ENCODE peak calls at places on chromosomes 3 and 15, in seven cellular contexts. J is body of pancreas, U is gastrocnemius medialis, G is heart left ventricle, V is HCT116, W is IMR-90, H is tibial nerve. I is an unnamed sample.
A peak's percentile ranks its signal among the peaks of the same experiment; 100 is the strongest.

GRCh38 chr15:77836901-77837648 is 204.4 kb upstream of the LINGO1 start:
- DNase-seq in J (no peak), H (no peak), G (no peak), W (no peak), U (no peak), V (no peak), I (no peak)

GRCh38 chr3:96931491-96931890 is 117.1 kb downstream of the EPHA6 start:
- DNase-seq in G (no peak), W (no peak), U (no peak), H (no peak), J (no peak), V (no peak), I (no peak)

GRCh38 chr3:158768361-158768787 is 33.5 kb upstream of the MFSD1 start:
- DNase-seq in U (peak; percentile 26), W (peak; percentile 78), G (peak; percentile 73), J (peak; percentile 42), V (no peak), H (peak; percentile 68), I (no peak)

GRCh38 chr3:51581529-51581928 is 43.0 kb downstream of the RAD54L2 start:
- DNase-seq in V (no peak), U (no peak), J (no peak), W (peak; percentile 48), H (no peak), G (no peak), I (no peak)

GRCh38 chr3:129558772-129559564 is 16.0 kb downstream of the H1-8 start:
- DNase-seq in G (no peak), V (no peak), J (no peak), H (no peak), W (peak; percentile 74), U (no peak), I (no peak)

GRCh38 chr3:13841141-13841540 is 38.7 kb downstream of the WNT7A start:
- DNase-seq in G (no peak), W (no peak), H (no peak), J (no peak), V (no peak), U (no peak), I (no peak)

GRCh38 chr3:182726258-182727142 is 66.8 kb upstream of the ATP11B start:
- DNase-seq in V (no peak), G (no peak), J (no peak), U (no peak), H (no peak), W (no peak), I (no peak)

GRCh38 chr3:124298951-124299350 is 307.0 kb upstream of the ROPN1 start:
- DNase-seq in W (no peak), G (no peak), U (no peak), H (no peak), V (no peak), J (no peak), I (no peak)

GRCh38 chr3:73228425-73228824 is 167.0 kb downstream of the EBLN2 start:
- DNase-seq in W (no peak), V (no peak), J (no peak), G (no peak), U (no peak), H (no peak), I (no peak)

GRCh38 chr3:156214676-156215075 is 94.3 kb downstream of the KCNAB1 start:
- DNase-seq in U (no peak), J (no peak), V (no peak), G (no peak), H (no peak), W (no peak), I (no peak)

GRCh38 chr3:107265526-107265925 is 111.7 kb upstream of the CCDC54 start:
- DNase-seq in W (no peak), U (no peak), V (no peak), H (no peak), G (no peak), J (no peak), I (no peak)

GRCh38 chr3:52688266-52688665 is 2.4 kb downstream of the GNL3 start:
- DNase-seq in H (no peak), U (no peak), W (no peak), J (no peak), G (no peak), V (no peak), I (no peak)

GRCh38 chr3:47266709-47267489 is 15.7 kb downstream of the KIF9 start:
- DNase-seq in U (peak; percentile 67), W (peak; percentile 96), V (peak; percentile 57), G (peak; percentile 96), H (peak; percentile 87), J (peak; percentile 69), I (peak; percentile 75)

GRCh38 chr15:44435893-44436667 is 8.7 kb downstream of the CTDSPL2 start:
- DNase-seq in G (no peak), H (no peak), J (no peak), W (peak; percentile 43), U (no peak), V (no peak), I (no peak)

GRCh38 chr3:127986803-127987202 is 65.4 kb upstream of the SEC61A1 start:
- DNase-seq in H (no peak), W (no peak), V (no peak), J (no peak), G (peak; percentile 87), U (no peak), I (no peak)

GRCh38 chr15:40927497-40928346 is 1.4 kb upstream of the DLL4 start:
- DNase-seq in J (no peak), W (no peak), V (no peak), G (peak; percentile 34), H (no peak), U (no peak), I (no peak)

GRCh38 chr15:51405646-51406194 is 64.3 kb downstream of the GLDN start:
- DNase-seq in V (no peak), G (no peak), U (no peak), W (peak; percentile 18), H (no peak), J (no peak), I (peak; percentile 3)

GRCh38 chr3:3531476-3531875 is 267.8 kb upstream of the LRRN1 start:
- DNase-seq in H (no peak), V (no peak), U (no peak), J (no peak), W (no peak), G (no peak), I (no peak)

GRCh38 chr15:95604634-95605036 is 725.9 kb upstream of the NR2F2 start:
- DNase-seq in J (no peak), U (no peak), H (peak; percentile 30), G (no peak), V (no peak), W (peak; percentile 94), I (no peak)

DNA sequence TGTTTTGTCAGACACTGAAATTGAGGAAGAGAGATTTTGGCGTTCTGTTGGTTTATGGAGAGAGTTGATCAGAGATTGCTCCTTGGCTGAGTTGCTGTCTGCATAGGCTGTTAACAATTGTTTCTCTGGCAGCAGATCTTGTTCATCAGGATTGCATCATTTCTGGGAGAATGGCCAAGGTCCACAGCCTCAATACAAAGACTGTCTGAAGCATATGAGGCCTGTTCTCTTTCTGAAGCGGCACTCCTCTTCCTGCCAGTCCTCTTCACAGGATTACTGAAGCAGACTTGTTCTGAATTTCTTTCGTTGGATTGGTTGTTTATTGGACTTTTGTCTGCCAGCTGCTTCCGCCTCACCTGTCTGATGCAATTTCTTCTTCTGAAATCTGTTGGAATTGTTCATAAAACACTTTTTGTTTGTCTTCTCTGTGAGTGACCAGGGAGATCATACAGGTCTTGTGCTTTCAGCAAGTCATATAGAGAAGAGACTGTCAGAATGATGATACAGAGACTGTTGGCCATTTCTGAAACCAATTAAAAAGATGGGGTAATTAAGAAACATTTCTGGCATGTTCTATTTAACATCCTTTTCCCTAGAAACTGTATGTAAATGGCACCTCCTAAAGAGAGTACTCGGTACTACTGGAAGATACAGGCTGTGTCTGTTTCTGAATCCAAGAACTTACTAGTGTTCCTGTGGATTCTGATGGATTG is 25.5 kb downstream of the SETD5 start:
- DNase-seq in V (peak; percentile 91), U (peak; percentile 82), G (peak; percentile 83), J (peak; percentile 91), H (peak; percentile 97), W (peak; percentile 98), I (peak; percentile 93)
- TF ChIP-seq POLR2A in V (no peak), U (no peak), G (no peak), J (peak; percentile 62), H (no peak), W (peak; percentile 65), I (no peak)

GRCh38 chr15:25716414-25717102 is 146.6 kb downstream of the ATP10A start:
- DNase-seq in W (no peak), J (no peak), H (no peak), V (no peak), G (no peak), U (no peak), I (no peak)

GRCh38 chr15:25717116-25717755 is 145.9 kb downstream of the ATP10A start:
- DNase-seq in G (no peak), J (no peak), H (no peak), U (no peak), W (peak; percentile 53), V (no peak), I (peak; percentile 50)

GRCh38 chr15:25719101-25719985 is 143.8 kb downstream of the ATP10A start:
- DNase-seq in U (no peak), H (no peak), V (no peak), G (no peak), W (no peak), J (no peak), I (peak; percentile 76)

GRCh38 chr15:25717861-25718504 is 145.1 kb downstream of the ATP10A start:
- DNase-seq in U (no peak), J (no peak), G (no peak), W (no peak), H (no peak), V (no peak), I (peak; percentile 81)

GRCh38 chr15:25718597-25718996 is 144.5 kb downstream of the ATP10A start:
- DNase-seq in G (no peak), V (no peak), U (no peak), W (no peak), H (no peak), J (no peak), I (no peak)
- TF ChIP-seq CTCF in G (no peak), V (no peak), U (no peak), W (no peak), H (no peak), J (no peak), I (no peak)

GRCh38 chr15:25862087-25862468 is 1.0 kb downstream of the ATP10A start:
- DNase-seq in J (no peak), W (peak; percentile 33), U (no peak), V (no peak), G (no peak), H (no peak), I (no peak)

GRCh38 chr15:25858952-25859760 is 4.0 kb downstream of the ATP10A start:
- DNase-seq in H (no peak), U (no peak), W (no peak), J (no peak), V (no peak), G (no peak), I (no peak)

GRCh38 chr15:25859838-25860645 is 3.1 kb downstream of the ATP10A start:
- DNase-seq in W (no peak), G (no peak), J (no peak), H (no peak), U (no peak), V (no peak), I (no peak)

GRCh38 chr15:25862469-25863066 is 559 bp downstream of the ATP10A start:
- DNase-seq in J (no peak), U (no peak), W (no peak), V (no peak), H (no peak), G (no peak), I (peak; percentile 87)

GRCh38 chr15:25860885-25861866 is 2.0 kb downstream of the ATP10A start:
- DNase-seq in U (no peak), G (no peak), J (no peak), V (no peak), H (no peak), W (no peak), I (no peak)
- H3K4me3 ChIP-seq in U (peak overlapping the region; percentile 70), G (peak overlapping the region; percentile 75), J (no peak overlapping the region), V (no peak overlapping the region), H (peak overlapping the region; percentile 60), W (peak overlapping the region; percentile 84), I (no peak overlapping the region)

GRCh38 chr3:123066896-123067688 is at the start of gene PDIA5:
- DNase-seq in V (peak; percentile 77), W (peak; percentile 86), G (peak; percentile 95), U (peak; percentile 81), H (peak; percentile 81), J (peak; percentile 93), I (peak; percentile 79)
- TF ChIP-seq POLR2A in V (peak; percentile 70), W (peak; percentile 79), G (no peak), U (peak; percentile 69), H (peak; percentile 44), J (peak; percentile 84), I (no peak)